ENCODE peak calls at places on chromosomes 1 and 21, in six cellular contexts. Y, C, S, L, H and P are unnamed samples. For H3K36me3, the result is how much of the 10 kb centered on the place peaks cover.

GRCh38 chr1:115134850-115135484 is 45.7 kb upstream of the TSPAN2 start:
- DNase-seq in L (no peak), H (no peak), C (no peak), Y (peak), S (peak), P (peak)

GRCh38 chr1:975896-976683 is 5.8 kb downstream of the PERM1 start:
- DNase-seq in Y (peak), H (peak), L (no peak), C (peak), S (peak), P (peak)

GRCh38 chr1:174850726-174851125 is 149.0 kb upstream of the CACYBP start:
- DNase-seq in H (no peak), Y (no peak), C (no peak), S (no peak), L (no peak), P (no peak)

GRCh38 chr1:944341-945325 is 14.4 kb downstream of the NOC2L start:
- DNase-seq in S (peak), H (no peak), C (no peak), L (no peak), Y (peak), P (no peak)

GRCh38 chr1:156523801-156524480 is 23.4 kb upstream of the MEF2D start:
- DNase-seq in S (no peak), C (no peak), L (no peak), H (no peak), Y (no peak), P (no peak)

GRCh38 chr1:220680085-220680687 is 10.0 kb upstream of the C1orf115 start:
- DNase-seq in L (no peak), Y (peak), H (no peak), S (peak), C (peak), P (peak)

GRCh38 chr1:180462099-180462498 is 40.3 kb downstream of the ACBD6 start:
- DNase-seq in C (no peak), Y (peak), L (no peak), H (no peak), S (peak), P (no peak)

GRCh38 chr21:38987551-38988210 is 182.0 kb downstream of the ETS2 start:
- DNase-seq in L (no peak), S (no peak), Y (no peak), H (no peak), C (no peak), P (no peak)

GRCh38 chr21:41612674-41613250 is 104.8 kb upstream of the TMPRSS2 start:
- DNase-seq in C (peak), S (peak), Y (peak), H (peak), L (no peak), P (peak)

GRCh38 chr1:181504294-181505115 is 21.2 kb downstream of the CACNA1E start:
- DNase-seq in H (no peak), C (peak), Y (no peak), S (peak), L (peak), P (no peak)

GRCh38 chr1:24283326-24284155 is 35.6 kb upstream of the GRHL3 start:
- DNase-seq in H (no peak), C (no peak), S (peak), L (no peak), Y (peak), P (peak)

GRCh38 chr1:36295390-36295789 is 10.8 kb upstream of the SH3D21 start:
- DNase-seq in L (no peak), C (no peak), H (no peak), Y (no peak), S (no peak), P (no peak)

GRCh38 chr21:26874347-26874746 is 29.1 kb upstream of the ADAMTS1 start:
- DNase-seq in H (no peak), C (no peak), S (no peak), L (no peak), Y (no peak), P (no peak)

GRCh38 chr1:167805041-167805556 is 83.3 kb downstream of the MPZL1 start:
- DNase-seq in S (no peak), C (no peak), L (peak), Y (no peak), H (no peak), P (no peak)

GRCh38 chr1:10001016-10001665 is 4.1 kb downstream of the RBP7 start:
- DNase-seq in C (no peak), S (no peak), Y (peak), L (no peak), H (no peak), P (no peak)

GRCh38 chr21:33685613-33686197 is 43.4 kb downstream of the ITSN1 start:
- DNase-seq in C (no peak), H (no peak), Y (peak), L (no peak), S (peak), P (peak)

GRCh38 chr1:214316597-214316996 is 35.6 kb downstream of the SMYD2 start:
- DNase-seq in S (peak), Y (peak), C (no peak), H (peak), L (no peak), P (peak)

GRCh38 chr1:44354268-44354839 is 703 bp downstream of the ERI3 start:
- DNase-seq in S (peak), C (no peak), H (no peak), L (no peak), Y (peak), P (peak)

GRCh38 chr1:156502749-156503671 is 2.4 kb upstream of the MEF2D start:
- DNase-seq in Y (peak), C (peak), H (peak), L (no peak), S (peak), P (peak)

GRCh38 chr1:90802622-90803021 is 85.5 kb upstream of the BARHL2 start:
- DNase-seq in C (no peak), H (no peak), Y (no peak), S (no peak), L (no peak), P (no peak)

GRCh38 chr1:1399870-1400575 is 888 bp upstream of the CCNL2 start:
- DNase-seq in H (no peak), S (peak), C (no peak), L (no peak), Y (peak), P (no peak)

GRCh38 chr21:45128613-45129226 is 54.3 kb downstream of the ADARB1 start:
- DNase-seq in Y (peak), S (peak), L (no peak), C (no peak), H (peak), P (peak)

GRCh38 chr1:107327446-107327845 is 186.6 kb downstream of the NTNG1 start:
- DNase-seq in C (no peak), L (no peak), H (no peak), Y (no peak), S (no peak), P (peak)

GRCh38 chr1:223341111-223341510 is 22.9 kb downstream of the SUSD4 start:
- DNase-seq in Y (peak), H (peak), L (no peak), S (peak), C (no peak), P (no peak)

GRCh38 chr1:241647658-241648057 is 4.4 kb upstream of the WDR64 start:
- DNase-seq in H (no peak), L (no peak), Y (peak), S (no peak), C (no peak), P (peak)

GRCh38 chr1:201399352-201400126 is 415 bp upstream of the LAD1 start:
- DNase-seq in L (no peak), C (peak), Y (peak), S (no peak), H (no peak), P (peak)

GRCh38 chr1:116334868-116335649 is 38.0 kb upstream of the ATP1A1 start:
- DNase-seq in C (no peak), L (no peak), Y (no peak), S (peak), H (no peak), P (no peak)

GRCh38 chr1:7012461-7012924 is 227.2 kb downstream of the CAMTA1 start:
- DNase-seq in H (no peak), L (no peak), Y (no peak), S (no peak), C (no peak), P (no peak)

GRCh38 chr1:6358144-6358624 is 35.4 kb downstream of the ACOT7 start:
- DNase-seq in C (no peak), H (no peak), Y (peak), L (no peak), S (no peak), P (peak)

GRCh38 chr1:66380452-66381212 is 153.3 kb upstream of the SGIP1 start:
- DNase-seq in H (no peak), S (no peak), C (no peak), Y (no peak), L (peak), P (no peak)

GRCh38 chr1:157460381-157460780 is 91.9 kb downstream of the FCRL5 start:
- DNase-seq in S (no peak), C (no peak), H (no peak), Y (no peak), L (no peak), P (no peak)

GRCh38 chr1:219155140-219155539 is 18.5 kb upstream of the LYPLAL1 start:
- DNase-seq in Y (peak), H (no peak), L (no peak), S (peak), C (peak), P (no peak)

GRCh38 chr1:202351725-202352124 is 3.2 kb downstream of the PPP1R12B start:
- DNase-seq in C (no peak), S (peak), Y (peak), H (no peak), L (no peak), P (no peak)

GRCh38 chr1:115280073-115280472 is 58.0 kb downstream of the NGF start:
- DNase-seq in C (no peak), S (peak), H (no peak), Y (peak), L (no peak), P (no peak)

GRCh38 chr1:32933742-32934322 is 30.8 kb downstream of the RNF19B start:
- DNase-seq in L (no peak), C (no peak), H (no peak), Y (peak), S (peak), P (peak)

GRCh38 chr1:217889401-217889800 is 258.3 kb downstream of the SPATA17 start:
- DNase-seq in H (no peak), S (peak), C (no peak), L (no peak), Y (no peak), P (no peak)

GRCh38 chr1:5748286-5749225 is 243.7 kb downstream of the NPHP4 start:
- DNase-seq in L (no peak), C (no peak), H (no peak), Y (no peak), S (no peak), P (no peak)

GRCh38 chr1:19616489-19616888 is 27.6 kb upstream of the NBL1 start:
- DNase-seq in C (no peak), S (peak), H (no peak), Y (no peak), L (no peak), P (peak)

GRCh38 chr1:12507631-12508030 is 110.4 kb downstream of the DHRS3 start:
- DNase-seq in S (no peak), H (no peak), L (no peak), C (no peak), Y (peak), P (no peak)

GRCh38 chr1:12513176-12513575 is 104.8 kb downstream of the DHRS3 start:
- DNase-seq in Y (no peak), H (no peak), S (no peak), C (no peak), L (no peak), P (no peak)

GRCh38 chr1:12508849-12509248 is 109.2 kb downstream of the DHRS3 start:
- DNase-seq in S (no peak), H (no peak), Y (no peak), C (no peak), L (no peak), P (no peak)

GRCh38 chr1:12511516-12512468 is 106.2 kb downstream of the DHRS3 start:
- DNase-seq in C (no peak), S (peak), Y (peak), H (no peak), L (no peak), P (no peak)

GRCh38 chr1:12511128-12511484 is 106.9 kb downstream of the DHRS3 start:
- DNase-seq in H (no peak), C (no peak), Y (no peak), S (no peak), L (no peak), P (no peak)
- H3K4me3 ChIP-seq in H (no peak), C (no peak), Y (no peak), S (no peak), L (no peak), P (no peak)

DNA sequence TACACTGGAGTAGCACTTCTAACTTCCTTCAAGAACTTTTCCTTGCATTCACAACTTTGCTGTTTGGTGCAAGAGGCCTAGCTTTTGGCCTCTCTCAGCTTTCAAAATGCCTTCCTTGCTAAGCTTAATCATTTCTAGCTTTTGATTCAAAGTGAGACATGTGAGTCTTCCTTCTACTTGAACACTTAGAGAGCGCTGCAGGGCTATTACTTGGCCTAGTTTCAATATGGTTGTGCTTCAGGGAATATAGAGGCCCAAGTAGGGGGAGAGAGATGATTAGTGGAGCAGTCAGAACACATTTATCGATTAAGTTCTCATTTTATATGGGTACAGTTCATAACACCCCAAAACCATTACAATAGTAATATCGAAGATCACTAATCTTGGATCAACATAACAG is 12.4 kb downstream of the ANGEL2 start:
- DNase-seq in Y (no peak), H (no peak), C (no peak), S (no peak), L (no peak), P (no peak)
- H3K36me3 ChIP-seq in Y (under half), H (half or more), C (half or more), S (under half), L (under half), P (under half)

GRCh38 chr21:22965455-22966125 is 1967.4 kb downstream of the NCAM2 start:
- DNase-seq in S (no peak), H (no peak), Y (no peak), L (no peak), C (no peak), P (no peak)
- TF ChIP-seq CTCF in S (no peak), H (no peak), Y (no peak), L (no peak), C (no peak), P (no peak)

GRCh38 chr1:30395631-30396030 is 327.8 kb downstream of the MATN1 start:
- DNase-seq in H (no peak), L (no peak), S (no peak), Y (no peak), C (no peak), P (no peak)
- H3K4me3 ChIP-seq in H (no peak), L (no peak), S (no peak), Y (no peak), C (no peak), P (no peak)